ENCODE peak calls at places on chromosomes 11 and 22, in seven cellular contexts. E is NCI-H2029; Y is stimulated activated CD4-positive, alpha-beta T cell treated with anti-CD3 and anti-CD28 coated beads, Interleukin-1b, Interleukin-23, amount 100 ng/mL, for 4 hours; O is activated CD8-positive, alpha-beta memory T cell treated with anti-CD3 and anti-CD28 coated beads, Interleukin-2, amount 50 U/mL, for 4 hours; U is activated CD4-positive, alpha-beta T cell treated with anti-CD3 and anti-CD28 coated beads, Interleukin-2, amount 10 ng/mL, durations not matched to agents 7 days and 5 days; W is retina; N is SK-MEL-5. C is an unnamed sample.

GRCh38 chr11:114430290-114430689 is 9.0 kb upstream of the REXO2 start:
- DNase-seq in U (no peak), E (no peak), N (no peak), Y (no peak), W (no peak), O (no peak), C (no peak)

GRCh38 chr11:30125461-30125860 is 105.4 kb upstream of the FSHB start:
- DNase-seq in N (no peak), Y (no peak), W (no peak), O (no peak), U (no peak), E (no peak), C (no peak)

GRCh38 chr11:6474423-6474792 is 667 bp upstream of the TRIM3 start:
- DNase-seq in N (no peak), E (no peak), Y (no peak), W (no peak), O (no peak), U (no peak), C (no peak)

GRCh38 chr11:14249121-14249963 is 109.6 kb downstream of the RRAS2 start:
- DNase-seq in Y (peak), W (peak), O (peak), E (peak), N (peak), U (peak), C (peak)

GRCh38 chr22:48536691-48537591 is 1290.7 kb downstream of the BRD1 start:
- DNase-seq in E (no peak), U (no peak), O (no peak), W (no peak), N (peak), Y (no peak), C (peak)

GRCh38 chr22:32839776-32840571 is 38.5 kb downstream of the TIMP3 start:
- DNase-seq in U (no peak), W (peak), O (no peak), N (no peak), Y (no peak), E (no peak), C (no peak)

GRCh38 chr22:24453853-24454252 is 26.5 kb downstream of the ADORA2A start:
- DNase-seq in O (no peak), E (no peak), Y (no peak), W (no peak), N (no peak), U (no peak), C (no peak)

GRCh38 chr11:22246992-22247391 is 54.1 kb downstream of the ANO5 start:
- DNase-seq in Y (no peak), W (no peak), E (no peak), U (no peak), N (no peak), O (no peak), C (no peak)

GRCh38 chr11:105137286-105137685 is 2.3 kb downstream of the CARD18 start:
- DNase-seq in N (no peak), O (no peak), E (no peak), Y (no peak), W (no peak), U (no peak), C (no peak)

GRCh38 chr11:45994421-45995341 is 72.2 kb downstream of the LARGE2 start:
- DNase-seq in E (no peak), O (no peak), N (no peak), Y (no peak), W (peak), U (no peak), C (no peak)

GRCh38 chr22:41619979-41620645 is 731 bp downstream of the DESI1 start:
- DNase-seq in Y (peak), U (peak), O (peak), E (peak), W (no peak), N (peak), C (peak)

GRCh38 chr11:85772700-85773099 is 38.2 kb downstream of the SYTL2 start:
- DNase-seq in N (no peak), W (no peak), O (no peak), E (no peak), U (no peak), Y (no peak), C (no peak)

GRCh38 chr22:22376352-22376706 is 131.7 kb downstream of the VPREB1 start:
- DNase-seq in U (no peak), N (no peak), W (no peak), Y (no peak), E (no peak), O (no peak), C (no peak)

GRCh38 chr11:1652778-1653540 is 23.4 kb downstream of the KRTAP5-5 start:
- DNase-seq in N (peak), U (peak), O (peak), Y (peak), E (peak), W (peak), C (peak)

GRCh38 chr11:47408598-47409439 is 429 bp downstream of the SLC39A13 start:
- DNase-seq in O (no peak), E (no peak), N (peak), U (no peak), W (peak), Y (no peak), C (no peak)

GRCh38 chr11:59611570-59612565 is 3.7 kb downstream of the OSBP start:
- DNase-seq in W (peak), Y (no peak), E (peak), N (no peak), U (no peak), O (no peak), C (no peak)

GRCh38 chr11:64001552-64002427 is 15.6 kb downstream of the OTUB1 start:
- DNase-seq in N (no peak), U (no peak), W (no peak), E (no peak), O (no peak), Y (no peak), C (no peak)

GRCh38 chr22:20068640-20069039 is 11.4 kb upstream of the DGCR8 start:
- DNase-seq in N (no peak), Y (no peak), O (no peak), E (no peak), W (no peak), U (no peak), C (no peak)

GRCh38 chr11:69102161-69102695 is 53.5 kb downstream of the TPCN2 start:
- DNase-seq in W (no peak), O (no peak), N (no peak), Y (no peak), U (no peak), E (no peak), C (no peak)

GRCh38 chr22:43535336-43535735 is 123.5 kb downstream of the MPPED1 start:
- DNase-seq in U (no peak), E (no peak), N (no peak), O (no peak), W (no peak), Y (no peak), C (no peak)

GRCh38 chr11:68579455-68579854 is 104.9 kb upstream of the GAL start:
- DNase-seq in U (no peak), Y (no peak), O (no peak), E (no peak), N (no peak), W (no peak), C (no peak)

GRCh38 chr11:119100960-119101349 is 698 bp downstream of the DPAGT1 start:
- DNase-seq in W (no peak), N (no peak), E (no peak), U (no peak), Y (no peak), O (no peak), C (no peak)

GRCh38 chr11:17934194-17934593 is 78.7 kb downstream of the SERGEF start:
- DNase-seq in W (peak), U (no peak), O (no peak), E (no peak), N (no peak), Y (no peak), C (no peak)

GRCh38 chr11:17446482-17446881 is 30.2 kb downstream of the ABCC8 start:
- DNase-seq in U (no peak), Y (no peak), E (no peak), N (no peak), W (no peak), O (no peak), C (no peak)

GRCh38 chr11:125091247-125091876 is 20.1 kb downstream of the TMEM218 start:
- DNase-seq in Y (no peak), U (no peak), W (peak), E (no peak), O (no peak), N (peak), C (no peak)

GRCh38 chr11:112005422-112006094 is 19.6 kb upstream of the DLAT start:
- DNase-seq in U (no peak), E (no peak), Y (no peak), N (no peak), W (no peak), O (no peak), C (no peak)

GRCh38 chr22:49562685-49563249 is 264.9 kb downstream of the BRD1 start:
- DNase-seq in O (no peak), Y (no peak), E (no peak), W (no peak), U (no peak), N (no peak), C (no peak)

GRCh38 chr11:78050964-78051831 is 12.5 kb upstream of the THRSP start:
- DNase-seq in Y (no peak), E (no peak), U (no peak), O (no peak), N (no peak), W (no peak), C (no peak)

GRCh38 chr22:29689872-29690213 is 30.0 kb upstream of the CABP7 start:
- DNase-seq in U (peak), N (peak), E (peak), W (peak), Y (peak), O (peak), C (peak)

GRCh38 chr11:47394322-47395224 is 13.8 kb upstream of the SLC39A13 start:
- DNase-seq in Y (peak), W (no peak), U (peak), E (no peak), N (no peak), O (peak), C (no peak)

GRCh38 chr11:120747801-120748484 is 236.4 kb downstream of the GRIK4 start:
- DNase-seq in U (no peak), O (no peak), N (no peak), Y (no peak), E (peak), W (no peak), C (no peak)

GRCh38 chr22:44407404-44408226 is 90.4 kb downstream of the RTL6 start:
- DNase-seq in W (no peak), U (no peak), Y (no peak), E (no peak), O (no peak), N (no peak), C (no peak)

GRCh38 chr22:40509401-40510134 is 127.0 kb downstream of the MRTFA start:
- DNase-seq in N (peak), Y (no peak), O (no peak), W (no peak), E (no peak), U (no peak), C (peak)

GRCh38 chr11:18229501-18229900 is 7.1 kb downstream of the SAA4 start:
- DNase-seq in N (no peak), O (no peak), E (no peak), Y (no peak), W (no peak), U (no peak), C (no peak)

GRCh38 chr11:17314232-17314547 is 37.4 kb upstream of the NCR3LG1 start:
- DNase-seq in W (no peak), E (no peak), U (no peak), N (no peak), Y (no peak), O (no peak), C (no peak)

GRCh38 chr22:46355369-46355995 is 20.0 kb downstream of the TRMU start:
- DNase-seq in Y (peak), O (peak), E (no peak), W (peak), U (peak), N (peak), C (peak)

GRCh38 chr22:27597703-27598444 is 203.7 kb downstream of the MN1 start:
- DNase-seq in U (no peak), N (peak), O (no peak), E (peak), Y (no peak), W (no peak), C (no peak)

GRCh38 chr11:65014146-65014960 is at the start of gene ARL2:
- DNase-seq in W (no peak), E (no peak), Y (peak), O (no peak), U (no peak), N (no peak), C (peak)

C was measured in tibial nerve.